ENCODE peak calls at places on chromosomes 5 and 9, in four cellular contexts. One of them, this sample, is unnamed.

GRCh38 chr5:111348659-111349058 is 124.5 kb downstream of the CAMK4 start:
- DNase-seq in HepG2: no peak
- DNase-seq in K562: no peak
- DNase-seq in H1: no peak
- DNase-seq in this sample: no peak

GRCh38 chr5:167920589-167920988 is 370.9 kb upstream of the WWC1 start:
- DNase-seq in H1: no peak
- DNase-seq in K562: no peak
- DNase-seq in HepG2: no peak
- DNase-seq in this sample: no peak

GRCh38 chr5:170597109-170597741 is 93.4 kb downstream of the KCNIP1 start:
- DNase-seq in K562: no peak
- DNase-seq in HepG2: no peak
- DNase-seq in H1: no peak
- DNase-seq in this sample: no peak

GRCh38 chr9:5896863-5897262 is 6.2 kb downstream of the MLANA start:
- DNase-seq in H1: no peak
- DNase-seq in HepG2: no peak
- DNase-seq in K562: no peak
- DNase-seq in this sample: no peak

GRCh38 chr5:153099328-153099727 is 391.1 kb upstream of the GRIA1 start:
- DNase-seq in HepG2: no peak
- DNase-seq in H1: no peak
- DNase-seq in K562: no peak
- DNase-seq in this sample: no peak

GRCh38 chr5:119435436-119436132 is 16.7 kb upstream of the HSD17B4 start:
- DNase-seq in H1: no peak
- DNase-seq in K562: peak
- DNase-seq in HepG2: peak
- DNase-seq in this sample: peak

GRCh38 chr9:95985656-95986055 is 110.2 kb downstream of the ERCC6L2 start:
- DNase-seq in H1: no peak
- DNase-seq in K562: no peak
- DNase-seq in HepG2: no peak
- DNase-seq in this sample: no peak

GRCh38 chr5:35815089-35815936 is 41.4 kb upstream of the IL7R start:
- DNase-seq in K562: peak
- DNase-seq in HepG2: peak
- DNase-seq in H1: no peak
- DNase-seq in this sample: peak

GRCh38 chr5:10235350-10235749 is 14.3 kb downstream of the ATPSCKMT start:
- DNase-seq in H1: no peak
- DNase-seq in K562: no peak
- DNase-seq in HepG2: no peak
- DNase-seq in this sample: no peak

GRCh38 chr9:96859461-96860198 is 5.3 kb upstream of the ZNF782 start:
- DNase-seq in K562: no peak
- DNase-seq in HepG2: no peak
- DNase-seq in H1: no peak
- DNase-seq in this sample: no peak

GRCh38 chr9:119005162-119005561 is 364.1 kb downstream of the BRINP1 start:
- DNase-seq in HepG2: no peak
- DNase-seq in H1: no peak
- DNase-seq in K562: no peak
- DNase-seq in this sample: no peak

GRCh38 chr5:132406144-132406783 is 36.8 kb downstream of the SLC22A5 start:
- DNase-seq in H1: no peak
- DNase-seq in K562: no peak
- DNase-seq in HepG2: no peak
- DNase-seq in this sample: no peak

GRCh38 chr5:175617447-175617846 is 40.4 kb upstream of the HRH2 start:
- DNase-seq in K562: peak
- DNase-seq in H1: no peak
- DNase-seq in HepG2: no peak
- DNase-seq in this sample: no peak

GRCh38 chr9:113609562-113610318 is 146.2 kb downstream of the RGS3 start:
- DNase-seq in K562: no peak
- DNase-seq in HepG2: peak
- DNase-seq in H1: no peak
- DNase-seq in this sample: peak

GRCh38 chr9:123749580-123750202 is 180.2 kb downstream of the DENND1A start:
- DNase-seq in H1: no peak
- DNase-seq in HepG2: no peak
- DNase-seq in K562: peak
- DNase-seq in this sample: no peak

GRCh38 chr9:27535701-27536118 is 6.1 kb upstream of the MOB3B start:
- DNase-seq in H1: no peak
- DNase-seq in HepG2: no peak
- DNase-seq in K562: peak
- DNase-seq in this sample: no peak

GRCh38 chr9:134556531-134557068 is 85.0 kb upstream of the COL5A1 start:
- DNase-seq in K562: no peak
- DNase-seq in H1: no peak
- DNase-seq in HepG2: no peak
- DNase-seq in this sample: no peak
- TF ChIP-seq JUN in K562: no peak
- TF ChIP-seq JUN in H1: no peak
- TF ChIP-seq JUN in HepG2: no peak
- TF ChIP-seq JUN in this sample: no peak

GRCh38 chr5:151688406-151688805 is 1.7 kb upstream of the SPARC start:
- DNase-seq in HepG2: no peak
- DNase-seq in H1: no peak
- DNase-seq in K562: no peak
- DNase-seq in this sample: no peak

GRCh38 chr5:151683936-151684586 is 2.7 kb downstream of the SPARC start:
- DNase-seq in HepG2: no peak
- DNase-seq in K562: no peak
- DNase-seq in H1: no peak
- DNase-seq in this sample: peak

GRCh38 chr5:151685749-151686672 is 704 bp downstream of the SPARC start:
- DNase-seq in K562: no peak
- DNase-seq in H1: no peak
- DNase-seq in HepG2: no peak
- DNase-seq in this sample: peak

GRCh38 chr5:151684690-151685361 is 1.9 kb downstream of the SPARC start:
- DNase-seq in H1: peak
- DNase-seq in HepG2: no peak
- DNase-seq in K562: no peak
- DNase-seq in this sample: peak

DNA sequence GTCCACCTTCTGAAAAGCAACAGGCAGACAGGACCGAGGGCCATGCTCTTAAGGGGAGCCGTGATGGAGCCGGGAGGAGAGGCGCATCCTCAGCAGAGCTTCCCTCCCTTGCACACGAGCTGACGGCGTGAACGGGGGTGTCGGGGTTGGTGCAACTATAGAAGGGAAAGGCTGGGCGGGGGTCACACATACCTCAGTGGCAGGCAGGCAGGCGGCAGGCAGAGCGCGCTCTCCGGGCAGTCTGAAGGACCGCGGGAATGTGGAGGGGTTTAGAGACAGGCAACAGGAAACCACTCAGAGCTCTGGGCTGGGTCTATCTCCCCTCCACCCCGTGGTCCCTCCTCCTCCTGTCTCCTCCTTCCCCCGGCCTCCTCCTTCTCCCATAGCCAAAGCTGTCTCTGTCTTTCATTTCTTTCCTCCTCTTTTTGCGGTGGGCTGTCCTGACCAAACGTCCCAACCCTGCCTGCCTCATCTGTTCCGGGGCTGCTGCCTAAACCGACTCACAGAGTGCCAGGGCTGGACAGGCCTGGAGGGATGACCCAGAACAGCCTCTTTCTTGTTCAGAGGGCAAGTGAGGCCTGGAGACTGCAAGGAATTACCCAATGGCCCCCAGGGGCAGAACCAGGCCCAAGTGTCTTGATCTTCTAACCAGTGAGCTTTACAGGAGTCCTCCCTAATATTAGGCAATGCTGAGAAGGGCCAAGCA is at the start of gene SPARC:
- DNase-seq in K562: no peak
- DNase-seq in HepG2: no peak
- DNase-seq in H1: peak
- DNase-seq in this sample: peak
- TF ChIP-seq POLR2A in K562: no peak
- TF ChIP-seq POLR2A in HepG2: peak
- TF ChIP-seq POLR2A in H1: peak
- TF ChIP-seq POLR2A in this sample: peak

GRCh38 chr5:91182763-91183162 is 200.4 kb downstream of the ARRDC3 start:
- DNase-seq in H1: no peak
- DNase-seq in HepG2: no peak
- DNase-seq in K562: peak
- DNase-seq in this sample: no peak
- TF ChIP-seq POLR2AphosphoS5 in H1: no peak
- TF ChIP-seq POLR2AphosphoS5 in HepG2: no peak
- TF ChIP-seq POLR2AphosphoS5 in K562: no peak
- TF ChIP-seq POLR2AphosphoS5 in this sample: no peak

DNA sequence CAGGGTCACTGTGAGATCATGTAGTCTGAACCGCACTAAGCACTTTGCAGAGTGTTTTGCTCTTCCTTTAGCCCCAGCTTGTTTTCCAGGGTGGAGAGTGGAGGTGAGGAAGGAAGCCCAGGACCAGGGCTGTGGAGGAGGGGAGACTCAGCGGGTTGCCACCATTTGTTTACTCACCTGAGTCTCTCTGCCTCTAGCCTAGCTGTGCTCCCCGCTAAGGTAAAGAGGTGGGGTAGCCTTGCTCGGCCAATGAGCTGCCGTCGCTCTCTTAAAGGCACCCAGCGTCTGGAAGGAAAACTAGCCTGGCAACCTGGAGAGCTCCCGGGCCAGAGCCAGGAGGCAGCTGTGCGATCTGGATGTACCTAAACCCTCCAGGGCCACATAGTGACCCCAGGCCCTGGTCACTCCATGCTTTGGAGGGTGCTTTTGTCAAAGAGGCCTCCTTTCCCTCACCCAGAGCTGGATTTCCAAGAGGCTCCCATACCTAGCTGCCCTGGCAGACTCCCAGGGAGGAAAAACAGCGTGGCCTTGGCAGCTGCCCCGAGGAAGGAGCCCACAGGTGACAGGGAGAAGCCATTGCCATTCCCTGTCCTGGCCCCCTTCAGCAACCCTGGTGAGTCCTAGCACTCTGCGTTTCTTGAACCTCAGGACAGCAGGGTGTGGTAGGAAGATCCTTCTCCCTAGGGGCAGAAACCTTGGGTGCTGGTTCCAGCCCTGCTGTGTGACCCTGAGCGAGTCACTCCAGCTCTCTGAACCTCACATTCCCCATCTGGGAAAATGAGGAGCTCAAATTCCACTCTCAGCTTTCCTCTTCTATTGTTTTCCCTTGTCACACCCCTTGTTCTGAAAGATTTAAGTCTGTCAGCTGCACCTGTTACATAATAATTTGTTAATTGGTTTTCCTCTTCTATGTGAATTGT is 42.4 kb upstream of the LARP1 start:
- DNase-seq in K562: no peak
- DNase-seq in HepG2: no peak
- DNase-seq in H1: peak
- DNase-seq in this sample: no peak
- TF ChIP-seq JUN in K562: no peak
- TF ChIP-seq JUN in HepG2: no peak
- TF ChIP-seq JUN in H1: no peak
- TF ChIP-seq JUN in this sample: no peak

GRCh38 chr9:34663296-34663590 is 786 bp upstream of the CCL27 start:
- DNase-seq in HepG2: no peak
- DNase-seq in H1: no peak
- DNase-seq in K562: no peak
- DNase-seq in this sample: no peak

GRCh38 chr9:34662544-34663295 is at the start of gene CCL27:
- DNase-seq in K562: no peak
- DNase-seq in HepG2: no peak
- DNase-seq in H1: no peak
- DNase-seq in this sample: no peak

GRCh38 chr9:34664281-34665108 is 2.0 kb upstream of the CCL27 start:
- DNase-seq in H1: peak
- DNase-seq in HepG2: peak
- DNase-seq in K562: peak
- DNase-seq in this sample: peak

GRCh38 chr9:34665381-34666250 is 3.2 kb upstream of the CCL27 start:
- DNase-seq in K562: peak
- DNase-seq in H1: peak
- DNase-seq in HepG2: peak
- DNase-seq in this sample: peak

DNA sequence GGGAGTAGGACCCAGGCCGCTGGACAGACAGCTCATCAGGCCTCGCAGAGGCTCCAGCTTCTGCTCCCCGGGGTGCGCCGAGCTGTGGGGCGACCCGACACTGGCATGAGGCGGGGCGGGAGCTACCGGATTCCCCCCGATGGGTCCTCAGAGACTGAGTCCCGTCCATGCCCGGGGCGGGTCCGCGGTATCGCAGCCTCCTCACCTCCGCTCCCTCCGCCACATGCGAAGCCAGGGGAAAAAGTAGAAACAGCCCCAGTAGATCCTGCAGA is 2.6 kb upstream of the CCL27 start:
- DNase-seq in H1: no peak
- DNase-seq in HepG2: no peak
- DNase-seq in K562: no peak
- DNase-seq in this sample: no peak
- TF ChIP-seq POLR2A in H1: no peak
- TF ChIP-seq POLR2A in HepG2: peak
- TF ChIP-seq POLR2A in K562: no peak
- TF ChIP-seq POLR2A in this sample: no peak